ENCODE peak calls at places on chromosomes 13 and 19, in ten cellular contexts. U is PC-3; W is tibial nerve; O is HCT116; K is adrenal gland; I is small intestine; D is A549; G is uterus; P is heart left ventricle; M is CD4-positive, alpha-beta memory T cell. H is an unnamed sample.

GRCh38 chr13:111489301-111489700 is 168.9 kb downstream of the TEX29 start:
- DNase-seq in I (no peak), M (no peak), O (no peak), G (no peak), W (no peak), D (no peak), K (no peak), P (no peak), U (no peak), H (no peak)

GRCh38 chr13:44199627-44200207 is 173.9 kb upstream of the SERP2 start:
- DNase-seq in I (peak; percentile 73), K (no peak), O (no peak), G (no peak), M (no peak), D (no peak), W (no peak), P (no peak), U (peak; percentile 29), H (peak; percentile 33)

GRCh38 chr13:60258349-60258748 is 94.6 kb upstream of the DIAPH3 start:
- DNase-seq in K (no peak), P (no peak), I (no peak), U (no peak), D (no peak), W (no peak), O (no peak), G (no peak), M (no peak), H (no peak)

GRCh38 chr13:114225610-114226009 is 9.1 kb upstream of the CDC16 start:
- DNase-seq in D (no peak), K (no peak), W (no peak), U (no peak), M (no peak), P (no peak), G (no peak), O (no peak), I (no peak), H (no peak)

GRCh38 chr13:87680298-87680697 is 9.1 kb downstream of the SLITRK5 start:
- DNase-seq in U (peak; percentile 76), O (no peak), D (no peak), I (no peak), G (no peak), M (no peak), K (no peak), W (no peak), P (no peak), H (no peak)

GRCh38 chr19:2983351-2984195 is 6.2 kb downstream of the TLE6 start:
- DNase-seq in K (peak; percentile 46), G (peak; percentile 81), I (no peak), W (peak; percentile 51), U (peak; percentile 44), D (no peak), P (peak; percentile 67), M (no peak), O (no peak), H (peak; percentile 74)

GRCh38 chr13:98557934-98558630 is 18.8 kb downstream of the STK24 start:
- DNase-seq in W (no peak), M (no peak), I (no peak), O (no peak), U (no peak), K (no peak), G (no peak), P (no peak), D (no peak), H (no peak)

GRCh38 chr13:90846956-90847355 is 500.5 kb upstream of the MIR17HG start:
- DNase-seq in U (no peak), I (no peak), M (no peak), O (no peak), P (no peak), K (no peak), D (no peak), W (no peak), G (no peak), H (no peak)

GRCh38 chr19:54465367-54466109 is 2.0 kb upstream of the LENG9 start:
- DNase-seq in I (no peak), U (no peak), W (no peak), O (no peak), D (no peak), G (no peak), P (no peak), M (no peak), K (peak; percentile 27), H (no peak)

DNA sequence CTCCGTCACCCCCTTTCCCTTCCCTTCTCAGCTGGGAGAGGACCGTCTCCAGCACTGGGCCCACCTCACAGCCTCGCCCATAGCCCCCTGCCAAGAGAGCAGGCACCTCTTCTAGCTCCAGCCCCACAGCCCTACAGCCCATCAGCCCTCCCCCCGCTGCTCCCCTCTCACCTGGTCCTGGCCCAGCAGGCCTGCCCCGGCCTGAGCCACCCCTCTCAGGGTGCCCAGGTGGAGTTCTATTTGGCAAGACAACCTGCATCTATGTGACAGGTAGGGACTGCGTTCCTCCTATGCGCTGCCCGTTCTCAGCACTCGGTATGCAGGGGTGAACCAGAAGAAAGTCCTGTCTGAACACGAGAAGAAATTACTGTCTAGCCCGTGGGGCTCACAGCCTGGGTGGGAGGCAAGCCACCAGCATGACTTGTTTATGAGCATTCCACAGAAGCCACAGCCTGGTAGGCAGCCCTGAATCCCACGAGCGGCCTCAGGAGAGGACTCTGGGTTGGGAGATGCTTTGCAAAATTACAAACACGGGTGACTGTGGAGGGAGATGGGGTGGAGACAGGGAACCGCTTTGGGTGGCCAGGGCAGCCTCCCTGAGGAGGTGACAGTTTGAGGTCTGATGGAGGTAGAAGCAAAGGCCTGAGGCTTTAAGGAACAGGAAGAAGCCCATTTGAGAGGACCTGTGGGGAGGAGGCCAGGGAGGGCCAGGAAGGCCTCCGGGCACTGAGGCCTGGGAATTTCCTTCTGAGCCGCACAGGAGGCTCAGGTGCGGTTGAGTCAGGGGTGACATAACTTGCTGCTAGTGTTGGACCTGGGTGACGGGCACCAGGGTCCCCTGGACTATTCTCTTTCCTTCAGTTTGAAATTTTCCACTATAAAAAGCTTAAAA is 1.2 kb upstream of the PLEKHF1 start:
- DNase-seq in G (no peak), U (peak; percentile 78), O (no peak), W (no peak), P (no peak), I (no peak), K (no peak), M (no peak), D (no peak), H (no peak)
- H3K4me1 ChIP-seq in G (peaks cover 33% of the 10 kb centered on the region), U (peaks cover 40% of the 10 kb centered on the region), O (peaks cover 35% of the 10 kb centered on the region), W (peaks cover 84% of the 10 kb centered on the region), P (peaks cover 11% of the 10 kb centered on the region), I (no peaks in the 10 kb centered on the region), K (peaks cover 39% of the 10 kb centered on the region), M (peaks cover 29% of the 10 kb centered on the region), D (peaks cover 19% of the 10 kb centered on the region), H (peaks cover 78% of the 10 kb centered on the region)

GRCh38 chr19:17112700-17113099 is 37.1 kb downstream of the MYO9B start:
- DNase-seq in I (no peak), W (no peak), K (peak; percentile 54), D (no peak), G (no peak), U (no peak), O (no peak), P (no peak), M (no peak), H (no peak)
- H3K4me1 ChIP-seq in I (no peaks in the 10 kb centered on the region), W (peaks cover 60% of the 10 kb centered on the region), K (peaks cover 59% of the 10 kb centered on the region), D (peaks cover 15% of the 10 kb centered on the region), G (peaks cover 1% of the 10 kb centered on the region), U (peaks cover 8% of the 10 kb centered on the region), O (peaks cover 9% of the 10 kb centered on the region), P (peaks cover 4% of the 10 kb centered on the region), M (no peaks in the 10 kb centered on the region), H (peaks cover 42% of the 10 kb centered on the region)

GRCh38 chr19:33391631-33392249 is 18.2 kb downstream of the CEBPG start:
- DNase-seq in G (no peak), P (no peak), K (no peak), W (no peak), D (no peak), M (no peak), U (no peak), I (peak; percentile 62), O (no peak), H (no peak)
- H3K4me1 ChIP-seq in G (peaks cover 57% of the 10 kb centered on the region), P (peaks cover 15% of the 10 kb centered on the region), K (peaks cover 67% of the 10 kb centered on the region), W (peaks cover 91% of the 10 kb centered on the region), D (peaks cover 30% of the 10 kb centered on the region), M (no peaks in the 10 kb centered on the region), U (no peaks in the 10 kb centered on the region), I (peaks cover 7% of the 10 kb centered on the region), O (no peaks in the 10 kb centered on the region), H (peaks cover 98% of the 10 kb centered on the region)

GRCh38 chr19:49468199-49468598 is 5.8 kb upstream of the FLT3LG start:
- DNase-seq in P (no peak), O (no peak), I (no peak), K (no peak), M (no peak), D (no peak), W (no peak), U (no peak), G (no peak), H (no peak)

GRCh38 chr19:49469828-49470614 is 4.0 kb upstream of the FLT3LG start:
- DNase-seq in W (no peak), K (no peak), P (no peak), O (no peak), D (no peak), M (peak; percentile 85), I (no peak), U (no peak), G (no peak), H (no peak)

GRCh38 chr19:49472936-49473335 is 1.1 kb upstream of the FLT3LG start:
- DNase-seq in U (no peak), P (no peak), I (no peak), G (no peak), O (no peak), K (no peak), D (no peak), W (no peak), M (no peak), H (no peak)

GRCh38 chr19:49468746-49469447 is 5.1 kb upstream of the FLT3LG start:
- DNase-seq in G (peak; percentile 84), M (peak; percentile 96), P (peak; percentile 86), O (no peak), D (no peak), I (peak; percentile 56), W (peak; percentile 77), U (peak; percentile 77), K (no peak), H (peak; percentile 80)

GRCh38 chr19:49470615-49470978 is 3.4 kb upstream of the FLT3LG start:
- DNase-seq in D (no peak), P (no peak), O (no peak), W (no peak), I (no peak), G (no peak), U (no peak), M (no peak), K (no peak), H (no peak)
- H3K4me1 ChIP-seq in D (peaks cover 12% of the 10 kb centered on the region), P (no peaks in the 10 kb centered on the region), O (peaks cover 28% of the 10 kb centered on the region), W (peaks cover 44% of the 10 kb centered on the region), I (no peaks in the 10 kb centered on the region), G (no peaks in the 10 kb centered on the region), U (no peaks in the 10 kb centered on the region), M (peaks cover 68% of the 10 kb centered on the region), K (no peaks in the 10 kb centered on the region), H (peaks cover 41% of the 10 kb centered on the region)

DNA sequence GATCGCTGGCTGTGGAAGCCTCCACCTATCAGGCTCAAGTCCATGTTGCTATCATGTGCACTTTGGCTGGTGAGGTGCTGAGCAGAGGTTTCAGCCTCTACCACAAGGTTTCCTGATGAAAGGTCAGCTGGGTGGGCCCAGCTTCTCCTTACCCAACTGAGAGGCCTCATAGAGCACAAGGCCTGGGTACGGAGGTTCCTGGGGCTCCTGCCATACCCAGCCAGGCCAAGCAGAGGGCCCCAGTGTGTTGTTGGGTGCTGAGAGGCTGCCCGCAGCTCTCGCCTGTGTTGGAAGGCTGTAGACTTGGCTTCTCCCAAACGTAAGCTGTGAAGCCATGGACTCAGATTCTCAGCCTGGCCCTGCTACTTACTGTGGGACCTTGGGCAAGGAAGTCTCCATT is 28.2 kb downstream of the ACTN4 start:
- DNase-seq in D (no peak), W (no peak), P (no peak), U (no peak), I (peak; percentile 97), O (no peak), G (no peak), K (no peak), M (no peak), H (no peak)
- H3K4me1 ChIP-seq in D (peaks cover 90% of the 10 kb centered on the region), W (peaks cover 91% of the 10 kb centered on the region), P (peaks cover 45% of the 10 kb centered on the region), U (peaks cover 3% of the 10 kb centered on the region), I (peaks cover 38% of the 10 kb centered on the region), O (peaks cover 23% of the 10 kb centered on the region), G (peaks cover 43% of the 10 kb centered on the region), K (peaks cover 68% of the 10 kb centered on the region), M (peaks cover 82% of the 10 kb centered on the region), H (peaks cover 96% of the 10 kb centered on the region)

H was measured in left ventricle myocardium inferior.